ENCODE peak calls at places on chromosome 3, in eight cellular contexts. S is BE2C; W is cardiac muscle cell; U is CD8-positive, alpha-beta T cell; P is upper lobe of right lung; Q is right lobe of liver; V is neural progenitor cell; D is ovary. Y is an unnamed sample.

GRCh38 chr3:172107403-172107802 is 68.0 kb downstream of the FNDC3B start:
- DNase-seq in V (no peak), S (no peak), P (no peak), W (no peak), U (peak; percentile 60), Q (no peak), D (no peak), Y (no peak)

GRCh38 chr3:171028025-171028778 is 1.7 kb upstream of the SLC2A2 start:
- DNase-seq in P (peak; percentile 72), V (peak; percentile 56), U (peak; percentile 23), S (peak; percentile 57), W (peak; percentile 92), Q (peak; percentile 58), D (peak; percentile 46), Y (peak; percentile 80)

GRCh38 chr3:1082024-1082633 is 10.7 kb upstream of the CNTN6 start:
- DNase-seq in S (peak; percentile 56), V (peak; percentile 77), Q (peak; percentile 27), D (no peak), W (peak; percentile 48), P (no peak), U (no peak), Y (peak; percentile 44)

GRCh38 chr3:197117107-197117506 is 87.5 kb upstream of the MELTF start:
- DNase-seq in S (no peak), W (no peak), V (no peak), Q (no peak), D (no peak), P (no peak), U (no peak), Y (no peak)

GRCh38 chr3:161558256-161558655 is 61.6 kb downstream of the OTOL1 start:
- DNase-seq in D (no peak), S (no peak), Q (peak; percentile 21), W (no peak), V (no peak), P (no peak), U (no peak), Y (no peak)

GRCh38 chr3:103295974-103296570 is 861.3 kb downstream of the ZPLD1 start:
- DNase-seq in W (peak; percentile 1), D (no peak), Q (no peak), P (no peak), U (no peak), S (peak; percentile 5), V (peak; percentile 20), Y (no peak)

GRCh38 chr3:138452491-138452890 is 18.1 kb downstream of the ESYT3 start:
- DNase-seq in P (peak; percentile 48), V (no peak), Q (no peak), U (no peak), D (no peak), S (no peak), W (no peak), Y (peak; percentile 39)

GRCh38 chr3:170643831-170644230 is 58.0 kb upstream of the SLC7A14 start:
- DNase-seq in P (no peak), V (no peak), Q (no peak), U (no peak), W (no peak), S (peak; percentile 68), D (no peak), Y (no peak)

GRCh38 chr3:142148871-142149860 is at the start of gene TFDP2:
- DNase-seq in V (peak; percentile 99), U (peak; percentile 85), W (peak; percentile 92), Q (peak; percentile 92), P (peak; percentile 95), S (peak; percentile 97), D (peak; percentile 92), Y (peak; percentile 93)

GRCh38 chr3:151093905-151094304 is 8.4 kb downstream of the MED12L start:
- DNase-seq in U (no peak), D (no peak), P (no peak), Q (no peak), W (no peak), V (no peak), S (no peak), Y (no peak)

GRCh38 chr3:39780352-39780751 is 29.1 kb upstream of the MYRIP start:
- DNase-seq in P (no peak), S (no peak), U (no peak), W (no peak), D (no peak), Q (no peak), V (peak; percentile 34), Y (no peak)

GRCh38 chr3:43615133-43615532 is 6.7 kb downstream of the ANO10 start:
- DNase-seq in V (no peak), D (no peak), S (no peak), U (no peak), W (no peak), P (no peak), Q (no peak), Y (no peak)

GRCh38 chr3:139377378-139377777 is 12.1 kb downstream of the COPB2 start:
- DNase-seq in Q (no peak), D (no peak), W (no peak), S (no peak), V (no peak), U (no peak), P (no peak), Y (no peak)

GRCh38 chr3:182848906-182849305 is 55.6 kb downstream of the ATP11B start:
- DNase-seq in W (no peak), P (no peak), D (no peak), V (no peak), Q (no peak), U (no peak), S (no peak), Y (no peak)

GRCh38 chr3:13266005-13266404 is 154.1 kb downstream of the NUP210 start:
- DNase-seq in D (no peak), U (no peak), S (no peak), Q (no peak), V (no peak), W (no peak), P (no peak), Y (no peak)

GRCh38 chr3:191238321-191238817 is 39.3 kb downstream of the OSTN start:
- DNase-seq in U (no peak), W (peak; percentile 70), D (no peak), V (no peak), Q (no peak), S (no peak), P (no peak), Y (no peak)

GRCh38 chr3:58388550-58389061 is 45.0 kb downstream of the PDHB start:
- DNase-seq in W (peak; percentile 67), V (peak; percentile 26), Q (no peak), U (no peak), S (no peak), P (no peak), D (no peak), Y (no peak)

GRCh38 chr3:112860898-112861297 is 14.2 kb upstream of the CD200R1L start:
- DNase-seq in P (no peak), W (no peak), V (no peak), Q (no peak), D (no peak), U (no peak), S (peak; percentile 88), Y (no peak)

GRCh38 chr3:161599702-161600101 is 103.1 kb downstream of the OTOL1 start:
- DNase-seq in U (no peak), Q (no peak), V (peak; percentile 26), W (no peak), P (no peak), D (no peak), S (no peak), Y (no peak)

GRCh38 chr3:160473978-160474377 is 24.4 kb upstream of the TRIM59 start:
- DNase-seq in Q (no peak), V (no peak), U (no peak), D (no peak), W (peak; percentile 89), S (no peak), P (no peak), Y (no peak)

GRCh38 chr3:38978729-38979128 is 73.0 kb downstream of the SCN11A start:
- DNase-seq in Q (no peak), U (no peak), D (no peak), W (no peak), P (no peak), S (no peak), V (no peak), Y (no peak)

GRCh38 chr3:14150491-14151230 is 25.8 kb downstream of the TMEM43 start:
- DNase-seq in U (no peak), P (no peak), S (no peak), W (no peak), D (no peak), Q (no peak), V (no peak), Y (no peak)

GRCh38 chr3:167406876-167407492 is 26.9 kb upstream of the ZBBX start:
- DNase-seq in V (peak; percentile 81), D (no peak), U (no peak), W (peak; percentile 64), S (peak; percentile 39), P (no peak), Q (no peak), Y (peak; percentile 43)

GRCh38 chr3:195754906-195755305 is 34.1 kb downstream of the MUC20 start:
- DNase-seq in W (no peak), U (no peak), P (no peak), D (no peak), S (no peak), Q (no peak), V (no peak), Y (no peak)

GRCh38 chr3:46001178-46001577 is 5.6 kb upstream of the FYCO1 start:
- DNase-seq in U (no peak), S (no peak), V (no peak), Q (no peak), D (no peak), P (no peak), W (no peak), Y (no peak)

GRCh38 chr3:8110966-8111798 is 390.4 kb upstream of the LMCD1 start:
- DNase-seq in Q (no peak), U (peak; percentile 25), V (peak; percentile 77), D (peak; percentile 28), S (peak; percentile 50), P (no peak), W (peak; percentile 81), Y (peak; percentile 64)
- TF ChIP-seq CTCF in Q (peak; percentile 66), U (peak; percentile 56), V (peak; percentile 86), D (peak; percentile 18), S (peak; percentile 77), P (peak; percentile 77), W (peak; percentile 83), Y (peak; percentile 76)

GRCh38 chr3:131914090-131914691 is 120.6 kb downstream of the CPNE4 start:
- DNase-seq in Q (no peak), U (no peak), P (no peak), S (no peak), V (no peak), D (no peak), W (no peak), Y (no peak)
- H3K4me1 ChIP-seq in Q (no peaks in the 10 kb centered on the region), U (no peaks in the 10 kb centered on the region), P (no peaks in the 10 kb centered on the region), S (no peaks in the 10 kb centered on the region), V (peaks cover 12% of the 10 kb centered on the region), D (no peaks in the 10 kb centered on the region), W (no peaks in the 10 kb centered on the region), Y (no peaks in the 10 kb centered on the region)

DNA sequence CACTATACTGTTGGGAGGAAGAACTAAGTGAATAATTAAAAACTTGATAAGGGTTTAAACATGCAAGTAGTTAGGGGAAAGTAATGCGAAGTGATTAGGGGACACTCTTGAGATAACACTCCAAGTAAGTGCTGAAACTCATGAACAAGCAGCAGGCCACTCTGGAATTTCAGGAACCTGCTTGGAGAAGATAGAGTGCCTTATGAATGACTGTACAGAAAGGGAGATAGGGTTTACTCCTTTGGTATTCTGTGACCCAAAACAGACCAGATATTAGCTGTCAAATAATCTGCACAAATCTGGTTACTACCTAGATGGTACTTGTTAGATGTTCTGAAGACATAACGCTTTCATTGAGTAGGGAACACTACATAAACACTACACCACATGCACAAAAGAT is 85.6 kb downstream of the FRMD4B start:
- DNase-seq in Q (no peak), D (no peak), S (no peak), P (no peak), U (no peak), W (no peak), V (no peak), Y (no peak)
- H3K36me3 ChIP-seq in Q (no peaks in the 10 kb centered on the region), D (no peaks in the 10 kb centered on the region), S (no peaks in the 10 kb centered on the region), P (peaks cover 58% of the 10 kb centered on the region), U (no peaks in the 10 kb centered on the region), W (no peaks in the 10 kb centered on the region), V (no peaks in the 10 kb centered on the region), Y (no peaks in the 10 kb centered on the region)

GRCh38 chr3:71689305-71689704 is 35.9 kb downstream of the EIF4E3 start:
- DNase-seq in U (no peak), V (no peak), Q (no peak), W (no peak), S (no peak), P (no peak), D (no peak), Y (no peak)
- TF ChIP-seq CTCF in U (no peak), V (no peak), Q (no peak), W (no peak), S (no peak), P (no peak), D (no peak), Y (no peak)

Y was measured in Caco-2.